ENCODE peak calls at places on chromosomes 3 and 15, in six cellular contexts. H is CD8-positive, alpha-beta memory T cell; V is mucosa of descending colon; W is CD4-positive, CD25-positive, alpha-beta regulatory T cell; D is adrenal gland; C is aorta. K is an unnamed sample.

GRCh38 chr3:113275876-113276580 is 64.7 kb downstream of the BOC start:
- DNase-seq in H (no peak), V (no peak), W (no peak), D (no peak), C (peak; percentile 78), K (peak; percentile 68)

GRCh38 chr3:41997702-41998551 is 36.0 kb upstream of the ULK4 start:
- DNase-seq in H (no peak), V (no peak), W (no peak), D (no peak), C (no peak), K (peak; percentile 70)

GRCh38 chr15:46442901-46443590 is 808.2 kb downstream of the SQOR start:
- DNase-seq in H (no peak), V (no peak), W (no peak), D (no peak), C (no peak), K (no peak)

GRCh38 chr15:74320358-74321247 is 46.8 kb downstream of the CYP11A1 start:
- DNase-seq in H (no peak), V (no peak), W (peak; percentile 24), D (peak; percentile 46), C (peak; percentile 69), K (peak; percentile 76)

GRCh38 chr3:182920515-182921084 is 59.7 kb downstream of the DCUN1D1 start:
- DNase-seq in H (no peak), V (no peak), W (no peak), D (peak; percentile 45), C (peak; percentile 47), K (no peak)

GRCh38 chr3:42663581-42664442 is 10.3 kb downstream of the ZBTB47 start:
- DNase-seq in H (no peak), V (no peak), W (no peak), D (no peak), C (peak; percentile 48), K (peak; percentile 64)

GRCh38 chr3:128784228-128784627 is 58.2 kb downstream of the RAB7A start:
- DNase-seq in H (peak; percentile 52), V (no peak), W (peak; percentile 43), D (no peak), C (no peak), K (peak; percentile 79)

GRCh38 chr3:16871915-16872842 is 12.6 kb upstream of the PLCL2 start:
- DNase-seq in H (no peak), V (no peak), W (no peak), D (no peak), C (no peak), K (no peak)

GRCh38 chr3:195847061-195847950 is 35.6 kb upstream of the MUC4 start:
- DNase-seq in H (no peak), V (peak; percentile 65), W (no peak), D (peak; percentile 91), C (no peak), K (no peak)

GRCh38 chr3:130839815-130840214 is 54.1 kb upstream of the ATP2C1 start:
- DNase-seq in H (no peak), V (no peak), W (peak; percentile 11), D (no peak), C (no peak), K (no peak)

GRCh38 chr3:126517291-126517951 is at the start of gene UROC1:
- DNase-seq in H (peak; percentile 23), V (peak; percentile 34), W (no peak), D (no peak), C (peak; percentile 41), K (no peak)

GRCh38 chr3:139533781-139534443 is 5.6 kb downstream of the RBP1 start:
- DNase-seq in H (no peak), V (no peak), W (no peak), D (peak; percentile 67), C (peak; percentile 60), K (peak; percentile 51)

GRCh38 chr3:133293397-133294107 is 106.3 kb upstream of the BFSP2 start:
- DNase-seq in H (no peak), V (no peak), W (no peak), D (no peak), C (no peak), K (no peak)

GRCh38 chr3:108602249-108602934 is 12.9 kb downstream of the DZIP3 start:
- DNase-seq in H (peak; percentile 74), V (no peak), W (peak; percentile 37), D (no peak), C (no peak), K (no peak)

GRCh38 chr3:57068437-57069089 is 8.1 kb downstream of the SPATA12 start:
- DNase-seq in H (no peak), V (no peak), W (peak; percentile 10), D (peak; percentile 85), C (peak; percentile 67), K (peak; percentile 56)

GRCh38 chr15:33735637-33736247 is 232.6 kb upstream of the CHRM5 start:
- DNase-seq in H (no peak), V (no peak), W (peak; percentile 39), D (peak; percentile 27), C (no peak), K (no peak)

GRCh38 chr3:182389041-182389815 is 404.1 kb upstream of the ATP11B start:
- DNase-seq in H (no peak), V (no peak), W (no peak), D (no peak), C (no peak), K (no peak)

GRCh38 chr15:31457631-31458526 is 131.2 kb downstream of the KLF13 start:
- DNase-seq in H (no peak), V (no peak), W (no peak), D (no peak), C (peak; percentile 76), K (peak; percentile 80)

GRCh38 chr3:12948891-12949711 is 107.7 kb upstream of the RPL32 start:
- DNase-seq in H (no peak), V (no peak), W (peak; percentile 15), D (peak; percentile 90), C (peak; percentile 73), K (no peak)

GRCh38 chr15:47742334-47742733 is 25.0 kb downstream of the SEMA6D start:
- DNase-seq in H (no peak), V (no peak), W (no peak), D (no peak), C (no peak), K (no peak)

GRCh38 chr15:78063966-78064365 is 13.5 kb downstream of the TBC1D2B start:
- DNase-seq in H (no peak), V (no peak), W (no peak), D (no peak), C (no peak), K (no peak)

GRCh38 chr15:41512078-41512394 is 1.6 kb downstream of the LTK start:
- DNase-seq in H (no peak), V (no peak), W (no peak), D (no peak), C (no peak), K (no peak)

GRCh38 chr15:41510728-41511127 is 2.9 kb downstream of the LTK start:
- DNase-seq in H (no peak), V (no peak), W (no peak), D (no peak), C (no peak), K (no peak)

GRCh38 chr15:41512512-41513281 is 930 bp downstream of the LTK start:
- DNase-seq in H (no peak), V (peak; percentile 69), W (peak; percentile 54), D (no peak), C (no peak), K (no peak)

GRCh38 chr15:41513282-41514227 is at the start of gene LTK:
- DNase-seq in H (no peak), V (peak; percentile 68), W (peak; percentile 45), D (no peak), C (no peak), K (peak; percentile 55)

GRCh38 chr15:41511331-41512077 is 2.1 kb downstream of the LTK start:
- DNase-seq in H (no peak), V (peak; percentile 65), W (no peak), D (no peak), C (no peak), K (no peak)
- H3K4me3 ChIP-seq in H (no peak overlapping the region), V (no peak overlapping the region), W (no peak overlapping the region), D (no peak overlapping the region), C (no peak overlapping the region), K (peak overlapping the region; percentile 4)

GRCh38 chr15:99562238-99562637 is 3.5 kb upstream of the MEF2A start:
- DNase-seq in H (no peak), V (no peak), W (no peak), D (no peak), C (no peak), K (no peak)

GRCh38 chr15:99565031-99565280 is 828 bp upstream of the MEF2A start:
- DNase-seq in H (no peak), V (no peak), W (peak; percentile 32), D (no peak), C (no peak), K (no peak)

GRCh38 chr15:99565281-99566156 is at the start of gene MEF2A:
- DNase-seq in H (peak; percentile 95), V (peak; percentile 97), W (peak; percentile 94), D (peak; percentile 97), C (peak; percentile 97), K (peak; percentile 96)

GRCh38 chr15:99566157-99566900 is 545 bp downstream of the MEF2A start:
- DNase-seq in H (peak; percentile 46), V (no peak), W (peak; percentile 30), D (no peak), C (peak; percentile 44), K (peak; percentile 74)

DNA sequence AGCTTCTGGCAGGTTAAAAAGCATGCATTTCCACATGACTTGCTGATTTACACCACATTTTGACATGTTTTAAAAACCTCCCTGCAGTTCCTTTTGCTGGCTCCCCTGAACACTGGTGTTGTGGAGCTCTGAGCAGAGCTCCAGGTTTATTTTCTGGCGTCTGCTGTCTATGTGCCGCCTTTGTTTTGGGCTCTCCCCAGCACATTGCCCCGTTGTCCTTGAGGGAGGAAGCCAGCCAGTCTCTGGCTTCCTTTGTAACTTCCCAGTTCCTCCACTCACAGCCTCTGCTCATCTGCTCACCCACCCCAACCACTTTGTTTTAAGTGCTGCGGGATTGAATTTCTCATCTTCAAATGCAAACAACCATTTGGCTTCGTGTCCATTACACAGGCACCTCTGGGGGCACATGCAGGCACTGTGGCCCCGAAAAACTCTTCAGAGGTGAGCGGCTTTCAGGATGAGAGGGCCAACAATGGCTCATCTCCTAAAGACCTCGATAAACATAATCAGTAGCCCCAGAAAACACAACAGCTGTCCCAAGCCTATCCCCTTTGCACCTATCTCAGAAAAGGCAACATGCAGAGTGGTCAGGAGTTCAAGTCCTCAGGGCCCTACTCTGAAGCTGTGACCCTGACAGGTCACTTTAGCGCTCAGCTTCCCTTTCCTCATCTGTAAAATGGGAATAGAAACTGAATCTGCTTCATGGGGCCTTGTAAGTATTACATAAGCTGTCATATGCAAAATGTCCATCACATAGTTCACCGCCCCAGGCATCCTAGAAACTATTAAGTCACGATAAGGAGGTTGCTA is 1.4 kb upstream of the MEF2A start:
- DNase-seq in H (no peak), V (no peak), W (no peak), D (peak; percentile 79), C (peak; percentile 56), K (peak; percentile 65)
- H3K4me3 ChIP-seq in H (peak overlapping the region; percentile 46), V (no peak overlapping the region), W (peak overlapping the region; percentile 26), D (peak overlapping the region; percentile 35), C (no peak overlapping the region), K (no peak overlapping the region)

DNA sequence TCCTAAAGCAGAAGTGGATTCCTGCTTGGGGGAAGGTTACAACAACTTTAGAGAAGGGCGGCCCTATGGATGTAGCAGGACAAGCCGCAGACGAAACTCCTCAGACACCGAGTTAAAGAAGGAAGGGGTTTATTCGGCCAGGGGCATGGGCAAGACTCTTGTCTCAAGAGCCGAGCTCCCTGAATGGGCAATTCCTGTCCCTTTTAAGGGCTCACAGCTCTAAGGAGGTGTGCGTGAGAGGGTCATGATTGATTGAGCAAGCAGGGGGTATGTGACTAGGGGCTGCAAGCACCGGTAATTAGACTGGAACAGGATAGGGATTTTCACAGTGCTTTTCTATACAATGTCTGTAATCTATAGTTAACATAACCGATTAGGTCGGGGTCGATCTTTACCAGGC is 879 bp upstream of the PDHB start:
- DNase-seq in H (no peak), V (no peak), W (no peak), D (no peak), C (no peak), K (peak; percentile 44)
- H3K4me3 ChIP-seq in H (no peak overlapping the region), V (no peak overlapping the region), W (peak overlapping the region; percentile 72), D (no peak overlapping the region), C (no peak overlapping the region), K (no peak overlapping the region)

GRCh38 chr3:170179444-170179843 is 2.1 kb downstream of the PHC3 start:
- DNase-seq in H (no peak), V (no peak), W (peak; percentile 11), D (no peak), C (no peak), K (no peak)
- H3K4me3 ChIP-seq in H (peak overlapping the region; percentile 67), V (no peak overlapping the region), W (peak overlapping the region; percentile 96), D (no peak overlapping the region), C (no peak overlapping the region), K (peak overlapping the region; percentile 78)

K was measured in right cardiac atrium.